ENCODE peak calls at places on chromosomes 6 and 20, in four cellular contexts. F, J, H and N are unnamed samples.

GRCh38 chr20:9480066-9480465 is 34.3 kb upstream of the LAMP5 start:
- DNase-seq in J (no peak), H (no peak), F (no peak), N (no peak)

GRCh38 chr6:136309729-136310311 is 20.2 kb upstream of the BCLAF1 start:
- DNase-seq in F (no peak), J (no peak), H (no peak), N (no peak)

GRCh38 chr6:136378888-136379287 is 89.2 kb upstream of the BCLAF1 start:
- DNase-seq in F (no peak), J (no peak), H (no peak), N (no peak)

GRCh38 chr6:132466952-132467351 is 46.0 kb downstream of the STX7 start:
- DNase-seq in J (no peak), F (no peak), H (no peak), N (no peak)

GRCh38 chr20:35791823-35792222 is 20.0 kb downstream of the PHF20 start:
- DNase-seq in J (no peak), F (no peak), H (no peak), N (no peak)

GRCh38 chr20:18537651-18538050 is 29.6 kb upstream of the SMIM26 start:
- DNase-seq in J (no peak), F (no peak), H (no peak), N (no peak)

GRCh38 chr6:157148391-157149323 is 174.7 kb downstream of the TMEM242 start:
- DNase-seq in J (no peak), F (no peak), H (no peak), N (no peak)

GRCh38 chr6:167396659-167397490 is 72.0 kb downstream of the TTLL2 start:
- DNase-seq in F (no peak), J (peak), H (no peak), N (no peak)

GRCh38 chr6:20541387-20541786 is 7.1 kb downstream of the CDKAL1 start:
- DNase-seq in J (no peak), H (no peak), F (no peak), N (no peak)

GRCh38 chr20:17925300-17925939 is 43.2 kb downstream of the SNX5 start:
- DNase-seq in J (no peak), F (no peak), H (peak), N (no peak)

GRCh38 chr6:75157336-75157735 is 48.5 kb downstream of the COL12A1 start:
- DNase-seq in F (no peak), H (no peak), J (no peak), N (no peak)

GRCh38 chr6:54291738-54292137 is 16.5 kb upstream of the TINAG start:
- DNase-seq in F (peak), H (no peak), J (no peak), N (no peak)

GRCh38 chr20:49400904-49401303 is 81.6 kb downstream of the KCNB1 start:
- DNase-seq in J (no peak), H (no peak), F (no peak), N (no peak)

GRCh38 chr6:154598403-154598802 is 87.9 kb upstream of the CNKSR3 start:
- DNase-seq in J (no peak), F (no peak), H (no peak), N (no peak)

GRCh38 chr6:39240155-39240757 is 11.0 kb upstream of the KCNK5 start:
- DNase-seq in J (no peak), F (no peak), H (no peak), N (no peak)

GRCh38 chr6:132872923-132873322 is 58.6 kb downstream of the RPS12 start:
- DNase-seq in H (no peak), J (no peak), F (peak), N (no peak)

GRCh38 chr6:145453376-145453775 is 281.9 kb downstream of the EPM2A start:
- DNase-seq in J (no peak), H (no peak), F (no peak), N (peak)

GRCh38 chr20:43318749-43319148 is 129.0 kb upstream of the PTPRT start:
- DNase-seq in F (no peak), J (no peak), H (peak), N (no peak)

GRCh38 chr6:110876170-110876773 is 1.7 kb downstream of the AMD1 start:
- DNase-seq in F (no peak), J (peak), H (peak), N (peak)

GRCh38 chr20:44133424-44133823 is 53.6 kb downstream of the JPH2 start:
- DNase-seq in F (no peak), H (no peak), J (no peak), N (no peak)

GRCh38 chr6:501891-502601 is 110.5 kb downstream of the IRF4 start:
- DNase-seq in F (no peak), J (no peak), H (no peak), N (no peak)

GRCh38 chr20:13900506-13900905 is 89.9 kb downstream of the SEL1L2 start:
- DNase-seq in J (no peak), H (peak), F (no peak), N (no peak)

GRCh38 chr6:131946404-131946991 is 4.7 kb downstream of the CCN2 start:
- DNase-seq in F (no peak), J (peak), H (no peak), N (no peak)

GRCh38 chr6:90537027-90537426 is 49.8 kb downstream of the MAP3K7 start:
- DNase-seq in J (no peak), F (no peak), H (no peak), N (no peak)

GRCh38 chr6:79672631-79673065 is 41.5 kb downstream of the SH3BGRL2 start:
- DNase-seq in F (no peak), J (peak), H (peak), N (no peak)

GRCh38 chr6:4280721-4281120 is 145.3 kb upstream of the ECI2 start:
- DNase-seq in J (no peak), F (no peak), H (no peak), N (no peak)

GRCh38 chr20:44579313-44580090 is 2.9 kb upstream of the PKIG start:
- DNase-seq in J (no peak), F (no peak), H (no peak), N (no peak)

GRCh38 chr6:71733970-71734899 is 152.1 kb upstream of the RIMS1 start:
- DNase-seq in H (no peak), J (no peak), F (no peak), N (no peak)

GRCh38 chr20:13649548-13649947 is 10.8 kb upstream of the TASP1 start:
- DNase-seq in J (no peak), H (no peak), F (no peak), N (no peak)

GRCh38 chr6:107060704-107061103 is 32.7 kb downstream of the MTRES1 start:
- DNase-seq in H (no peak), F (no peak), J (no peak), N (no peak)

GRCh38 chr6:107066697-107067659 is 39.0 kb downstream of the MTRES1 start:
- DNase-seq in F (no peak), H (no peak), J (no peak), N (no peak)

GRCh38 chr6:107061125-107062020 is 33.4 kb downstream of the MTRES1 start:
- DNase-seq in H (no peak), F (peak), J (peak), N (no peak)

GRCh38 chr6:107062691-107063090 is 34.7 kb downstream of the MTRES1 start:
- DNase-seq in F (no peak), H (no peak), J (no peak), N (no peak)

DNA sequence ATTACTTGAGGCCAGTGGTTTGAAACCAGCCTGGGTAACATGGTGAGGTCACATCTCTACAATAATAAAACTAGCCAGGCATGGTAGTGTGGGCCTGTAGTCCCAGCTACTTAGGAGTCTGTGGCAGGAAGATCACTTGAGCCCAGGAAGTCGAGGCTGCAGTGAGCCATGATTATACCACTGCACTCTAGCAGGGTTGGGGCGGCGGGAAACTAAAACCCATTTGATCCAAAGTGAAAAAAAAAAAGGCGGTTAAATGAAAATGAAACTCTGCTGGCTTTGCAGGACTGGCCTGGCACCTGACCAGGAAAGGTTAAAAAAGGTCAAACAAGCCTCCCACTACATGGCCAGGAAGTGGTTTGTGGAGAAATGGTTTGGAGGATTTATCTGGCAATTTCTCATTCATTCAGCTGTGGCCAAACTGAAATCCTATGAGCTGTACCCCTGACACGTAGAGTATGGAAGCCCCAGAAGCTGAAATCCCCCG is 36.6 kb downstream of the MTRES1 start:
- DNase-seq in F (no peak), J (peak), H (no peak), N (no peak)
- TF ChIP-seq TARDBP in F (no peak), J (no peak), H (no peak), N (no peak)

DNA sequence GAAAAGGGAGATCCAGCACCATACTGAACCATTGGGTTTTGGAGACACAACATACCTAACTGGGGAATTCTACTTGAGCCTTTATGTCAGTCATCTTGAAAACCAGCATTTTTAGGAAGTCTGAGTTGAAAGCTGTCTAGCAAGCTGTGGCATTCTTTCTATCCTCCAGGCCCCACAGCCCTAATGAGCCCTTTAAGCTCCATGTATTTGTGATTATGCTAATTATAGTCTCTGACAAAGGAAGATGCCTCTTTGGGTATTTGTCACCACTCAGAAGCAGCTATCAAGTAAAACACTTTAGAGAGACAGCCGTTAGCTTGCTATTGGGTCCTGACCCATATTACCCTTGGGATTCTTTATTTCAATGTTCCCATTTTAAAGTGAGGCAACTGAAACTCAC is 159.5 kb upstream of the MANEA start:
- DNase-seq in F (no peak), H (no peak), J (no peak), N (no peak)
- TF ChIP-seq TARDBP in F (no peak), H (no peak), J (no peak), N (no peak)

GRCh38 chr6:45421700-45422540 is 44.2 kb upstream of the SUPT3H start:
- DNase-seq in F (no peak), J (peak), H (peak), N (peak)

GRCh38 chr6:45422541-45423110 is 44.9 kb upstream of the SUPT3H start:
- DNase-seq in J (no peak), H (peak), F (no peak), N (peak)

GRCh38 chr6:45424628-45424955 is 46.9 kb upstream of the SUPT3H start:
- DNase-seq in H (no peak), F (no peak), J (no peak), N (no peak)

GRCh38 chr6:45423111-45423900 is 45.6 kb upstream of the SUPT3H start:
- DNase-seq in H (no peak), F (no peak), J (no peak), N (no peak)

DNA sequence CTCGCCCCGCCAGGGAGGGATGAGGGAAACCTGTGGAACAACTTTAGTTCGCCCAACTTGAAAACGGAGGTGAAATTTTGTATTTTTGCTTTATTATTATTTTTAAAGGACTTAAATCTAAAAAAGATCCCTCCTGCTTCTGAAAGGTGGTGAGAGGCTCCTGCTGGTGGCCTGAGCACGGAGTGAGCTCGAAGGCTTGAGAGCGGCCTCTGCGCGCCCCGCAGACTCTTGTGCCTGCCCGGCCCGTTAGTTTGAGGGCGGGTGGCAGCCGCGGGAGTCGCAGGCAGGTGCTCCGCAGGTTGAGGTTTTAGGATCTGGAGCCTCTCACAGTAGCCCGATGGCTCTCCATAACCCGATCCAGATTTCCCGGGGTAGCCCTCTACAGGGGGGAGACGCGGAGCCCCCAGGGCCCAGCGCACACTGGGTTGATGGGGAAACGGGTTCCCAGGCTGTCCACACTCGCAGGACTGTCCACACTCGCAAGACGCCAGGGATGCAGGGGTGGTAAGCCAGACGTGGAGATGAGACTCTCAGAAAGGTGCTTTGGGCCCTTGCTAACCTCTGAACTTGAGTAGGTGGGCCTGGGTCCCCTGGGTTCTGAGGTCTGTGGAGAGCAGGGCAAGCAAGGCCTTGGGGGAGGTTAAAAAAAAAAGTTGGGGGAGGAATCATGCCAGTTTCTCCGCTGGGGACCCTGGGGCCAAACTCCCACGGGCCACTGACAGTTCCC is 46.3 kb upstream of the SUPT3H start:
- DNase-seq in J (no peak), H (no peak), F (no peak), N (no peak)
- TF ChIP-seq TARDBP in J (no peak), H (no peak), F (no peak), N (no peak)

DNA sequence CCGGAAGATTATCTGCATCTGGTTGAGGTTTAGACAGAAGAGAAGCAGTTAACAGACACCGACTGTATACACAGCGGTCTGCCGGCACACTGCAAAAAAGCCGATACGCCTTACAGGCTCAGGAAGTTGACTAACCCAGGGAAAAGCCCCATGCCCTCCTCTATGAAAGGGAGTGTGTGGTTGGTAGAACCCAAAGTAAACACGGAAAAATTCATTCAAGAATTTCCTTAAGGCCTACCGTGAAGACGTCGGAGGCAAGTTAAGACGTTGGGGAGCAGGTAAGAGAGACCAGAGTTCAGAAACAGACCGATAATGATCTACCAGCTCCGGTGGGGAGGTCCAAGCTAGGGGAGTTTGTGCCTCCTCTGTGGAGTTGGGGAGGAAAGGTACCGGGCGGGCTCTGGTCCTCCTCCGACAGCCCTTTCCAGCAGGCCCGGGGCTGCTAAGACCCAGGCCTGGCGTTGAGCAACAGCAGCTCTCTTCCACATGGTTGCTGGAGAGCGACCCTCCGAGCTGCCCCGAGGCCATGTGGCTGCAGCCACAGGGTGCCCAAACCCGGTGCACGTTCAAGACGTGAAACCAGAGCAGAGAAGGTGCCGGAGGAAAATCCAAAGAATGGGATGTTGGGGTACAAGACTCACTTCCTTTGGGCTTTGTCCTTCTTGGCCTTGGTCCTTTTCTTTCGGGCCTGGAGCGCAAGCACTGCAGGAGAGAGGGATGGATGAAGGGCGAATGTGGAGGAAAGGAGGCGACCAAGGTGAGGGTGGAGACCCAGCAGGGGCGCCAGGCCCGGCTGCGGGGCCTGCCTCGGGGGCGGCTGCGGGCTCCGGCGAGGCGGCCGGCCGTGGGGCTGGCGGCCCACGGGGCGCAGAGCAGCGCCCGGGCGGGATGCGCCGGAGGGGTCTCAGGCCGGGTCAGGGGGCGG is 809 bp downstream of the SRPK1 start:
- DNase-seq in F (no peak), J (peak), H (peak), N (peak)
- TF ChIP-seq TARDBP in F (no peak), J (peak), H (peak), N (no peak)

GRCh38 chr6:38088010-38088409 is 268.5 kb downstream of the ZFAND3 start:
- DNase-seq in F (no peak), J (no peak), H (no peak), N (no peak)

GRCh38 chr6:38092462-38092861 is 272.9 kb downstream of the ZFAND3 start:
- DNase-seq in J (no peak), F (no peak), H (no peak), N (no peak)

GRCh38 chr6:38091626-38092025 is 272.1 kb downstream of the ZFAND3 start:
- DNase-seq in F (no peak), J (no peak), H (no peak), N (no peak)

DNA sequence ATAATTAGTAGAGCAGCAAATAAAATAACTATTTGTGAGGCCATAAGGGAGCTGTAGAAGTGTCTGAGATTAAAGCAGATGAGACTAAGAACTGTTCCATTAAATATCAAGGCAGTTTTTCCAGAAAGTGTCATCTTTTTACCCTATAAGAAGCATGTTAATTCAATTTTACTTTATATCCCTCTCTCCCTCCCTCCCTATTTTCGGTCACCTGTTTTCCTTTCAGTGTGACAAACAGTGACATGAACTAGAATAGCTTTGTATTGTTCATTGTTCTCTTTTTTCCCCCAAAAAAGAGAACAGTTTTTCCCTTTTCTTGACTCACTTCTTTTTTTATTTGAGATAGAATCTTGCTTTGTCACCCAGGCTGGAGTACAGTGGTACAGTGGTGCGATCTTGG is 269.3 kb downstream of the ZFAND3 start:
- DNase-seq in H (no peak), F (no peak), J (no peak), N (no peak)
- TF ChIP-seq TARDBP in H (no peak), F (no peak), J (no peak), N (no peak)

DNA sequence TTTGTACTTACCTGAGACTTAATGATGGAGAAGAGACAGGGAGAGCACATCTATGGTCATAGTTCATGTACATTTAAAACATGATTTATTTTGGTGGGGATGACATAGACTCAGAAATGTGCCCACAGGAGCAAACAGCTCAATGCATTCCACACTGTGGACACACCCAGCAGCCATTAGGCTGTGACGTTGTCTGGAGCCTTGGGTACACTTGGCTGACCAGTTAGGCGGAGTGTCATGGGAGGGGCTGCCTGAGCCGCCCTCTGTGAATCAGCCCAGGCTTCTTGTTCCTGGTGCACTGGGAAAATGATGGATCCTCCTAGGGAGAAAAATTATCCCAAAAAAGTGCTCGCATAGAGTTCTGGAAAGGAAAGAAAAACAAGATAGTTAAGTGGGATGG is 231.0 kb upstream of the GMDS start:
- DNase-seq in J (no peak), F (no peak), H (no peak), N (no peak)
- TF ChIP-seq TARDBP in J (no peak), F (no peak), H (no peak), N (no peak)

GRCh38 chr6:84805145-84805544 is 40.7 kb upstream of the TBX18 start:
- DNase-seq in J (no peak), H (no peak), F (no peak), N (no peak)

GRCh38 chr6:84801250-84801649 is 36.9 kb upstream of the TBX18 start:
- DNase-seq in J (no peak), H (no peak), F (no peak), N (no peak)

GRCh38 chr6:84809504-84809903 is 45.1 kb upstream of the TBX18 start:
- DNase-seq in J (no peak), H (no peak), F (no peak), N (no peak)

GRCh38 chr6:84804720-84805119 is 40.3 kb upstream of the TBX18 start:
- DNase-seq in H (no peak), F (no peak), J (no peak), N (no peak)
- TF ChIP-seq TARDBP in H (no peak), F (no peak), J (no peak), N (no peak)